ENCODE peak calls at places on chromosome 10, in four cellular contexts. W is mesothelial cell of epicardium, A is anterior cingulate cortex, P is GM23248. M is an unnamed sample.

GRCh38 chr10:110865184-110865803 is 6.4 kb upstream of the PDCD4 start:
- DNase-seq in A (no peak), P (peak), W (no peak), M (no peak)

GRCh38 chr10:21464134-21464533 is 61.3 kb downstream of the SKIDA1 start:
- DNase-seq in W (no peak), P (peak), A (no peak), M (no peak)

GRCh38 chr10:11516419-11516721 is 95.1 kb downstream of the USP6NL start:
- DNase-seq in A (no peak), P (no peak), W (no peak), M (no peak)

GRCh38 chr10:32166365-32166764 is 110.1 kb upstream of the KIF5B start:
- DNase-seq in A (no peak), W (no peak), P (no peak), M (no peak)

GRCh38 chr10:34768261-34768971 is 46.7 kb downstream of the PARD3 start:
- DNase-seq in A (no peak), W (no peak), P (peak), M (no peak)

GRCh38 chr10:131242007-131242406 is 69.5 kb downstream of the TCERG1L start:
- DNase-seq in A (no peak), P (peak), W (peak), M (no peak)

GRCh38 chr10:18868919-18869318 is 179.7 kb upstream of the MALRD1 start:
- DNase-seq in A (no peak), P (no peak), W (no peak), M (no peak)

GRCh38 chr10:51640120-51640819 is 59.1 kb downstream of the CSTF2T start:
- DNase-seq in W (no peak), P (no peak), A (no peak), M (no peak)

GRCh38 chr10:102508506-102508905 is 4.7 kb downstream of the SUFU start:
- DNase-seq in A (no peak), W (no peak), P (no peak), M (no peak)

GRCh38 chr10:63123963-63124362 is 9.2 kb upstream of the NRBF2 start:
- DNase-seq in P (no peak), A (no peak), W (no peak), M (no peak)

GRCh38 chr10:33248638-33249037 is 85.8 kb downstream of the NRP1 start:
- DNase-seq in A (no peak), P (peak), W (no peak), M (no peak)

GRCh38 chr10:34504534-34504933 is 310.6 kb downstream of the PARD3 start:
- DNase-seq in P (peak), W (no peak), A (no peak), M (no peak)

GRCh38 chr10:99711129-99711719 is 20.7 kb downstream of the COX15 start:
- DNase-seq in A (no peak), W (no peak), P (peak), M (peak)

GRCh38 chr10:78402636-78403035 is 369.0 kb downstream of the RPS24 start:
- DNase-seq in A (no peak), P (no peak), W (no peak), M (no peak)

GRCh38 chr10:635088-635861 is 54.2 kb downstream of the DIP2C start:
- DNase-seq in A (no peak), P (no peak), W (no peak), M (no peak)

GRCh38 chr10:127198721-127199120 is 2.3 kb upstream of the INSYN2A start:
- DNase-seq in P (no peak), A (no peak), W (no peak), M (no peak)

GRCh38 chr10:87675396-87676376 is 16.0 kb downstream of the PAPSS2 start:
- DNase-seq in W (no peak), A (no peak), P (peak), M (no peak)

GRCh38 chr10:130336612-130337304 is 200.6 kb downstream of the GLRX3 start:
- DNase-seq in P (no peak), A (no peak), W (no peak), M (no peak)

GRCh38 chr10:110425684-110426293 is 71.9 kb upstream of the DUSP5 start:
- DNase-seq in A (no peak), P (peak), W (no peak), M (no peak)

GRCh38 chr10:13857465-13857864 is 270.7 kb downstream of the PRPF18 start:
- DNase-seq in A (no peak), P (no peak), W (no peak), M (no peak)

GRCh38 chr10:905972-906371 is 25.5 kb downstream of the LARP4B start:
- DNase-seq in P (no peak), A (no peak), W (no peak), M (no peak)

GRCh38 chr10:88156341-88156740 is 292.9 kb downstream of the PTEN start:
- DNase-seq in W (no peak), P (peak), A (no peak), M (no peak)

GRCh38 chr10:113825791-113826190 is 28.1 kb downstream of the DCLRE1A start:
- DNase-seq in A (no peak), P (no peak), W (no peak), M (no peak)

GRCh38 chr10:124152139-124152780 is 58.9 kb upstream of the CHST15 start:
- DNase-seq in A (no peak), P (peak), W (no peak), M (no peak)

GRCh38 chr10:11276475-11276990 is 258.9 kb downstream of the CELF2 start:
- DNase-seq in P (no peak), W (no peak), A (no peak), M (no peak)

GRCh38 chr10:88227342-88228018 is 355.6 kb downstream of the RNLS start:
- DNase-seq in P (no peak), A (no peak), W (no peak), M (no peak)

GRCh38 chr10:73076361-73077183 is 20.1 kb downstream of the P4HA1 start:
- DNase-seq in P (peak), A (no peak), W (no peak), M (peak)

GRCh38 chr10:113310317-113310716 is 242.5 kb upstream of the HABP2 start:
- DNase-seq in A (no peak), P (no peak), W (no peak), M (no peak)

M was measured in CD4-positive, CD25-positive, alpha-beta regulatory T cell.